ENCODE peak calls at places on chromosomes 7 and 10, in four cellular contexts. One of them, this sample, is unnamed.

GRCh38 chr7:85773116-85773783 is 586.4 kb upstream of the SEMA3D start:
- DNase-seq in SJSA1: no peak
- DNase-seq in pancreas: no peak
- DNase-seq in fibroblast of lung: peak; percentile 74
- DNase-seq in this sample: peak; percentile 71

GRCh38 chr7:105578496-105578895 is 2.8 kb downstream of the EFCAB10 start:
- DNase-seq in SJSA1: no peak
- DNase-seq in pancreas: no peak
- DNase-seq in fibroblast of lung: no peak
- DNase-seq in this sample: no peak

GRCh38 chr10:128398103-128398502 is 271.9 kb upstream of the MKI67 start:
- DNase-seq in pancreas: no peak
- DNase-seq in SJSA1: no peak
- DNase-seq in fibroblast of lung: no peak
- DNase-seq in this sample: no peak

GRCh38 chr10:95785942-95786669 is 30.1 kb downstream of the ENTPD1 start:
- DNase-seq in SJSA1: no peak
- DNase-seq in pancreas: no peak
- DNase-seq in fibroblast of lung: no peak
- DNase-seq in this sample: no peak

GRCh38 chr7:31065840-31066239 is 13.7 kb downstream of the ADCYAP1R1 start:
- DNase-seq in SJSA1: no peak
- DNase-seq in pancreas: no peak
- DNase-seq in fibroblast of lung: no peak
- DNase-seq in this sample: no peak

GRCh38 chr7:141158562-141158961 is 84.7 kb downstream of the TMEM178B start:
- DNase-seq in SJSA1: peak; percentile 78
- DNase-seq in pancreas: peak; percentile 16
- DNase-seq in fibroblast of lung: peak; percentile 100
- DNase-seq in this sample: peak; percentile 99

GRCh38 chr7:151008511-151009323 is 15.6 kb downstream of the ATG9B start:
- DNase-seq in fibroblast of lung: peak; percentile 39
- DNase-seq in SJSA1: peak; percentile 30
- DNase-seq in pancreas: peak; percentile 75
- DNase-seq in this sample: no peak

GRCh38 chr7:100162874-100163533 is 4.5 kb upstream of the TRAPPC14 start:
- DNase-seq in SJSA1: no peak
- DNase-seq in pancreas: no peak
- DNase-seq in fibroblast of lung: no peak
- DNase-seq in this sample: no peak

GRCh38 chr7:3107889-3108570 is 64.4 kb upstream of the CARD11 start:
- DNase-seq in SJSA1: no peak
- DNase-seq in pancreas: no peak
- DNase-seq in fibroblast of lung: peak; percentile 10
- DNase-seq in this sample: no peak

GRCh38 chr7:26853788-26854393 is 10.5 kb downstream of the SKAP2 start:
- DNase-seq in fibroblast of lung: peak; percentile 51
- DNase-seq in pancreas: no peak
- DNase-seq in SJSA1: peak; percentile 25
- DNase-seq in this sample: peak; percentile 80

GRCh38 chr7:116955801-116956514 is 2.7 kb downstream of the ST7 start:
- DNase-seq in pancreas: peak; percentile 12
- DNase-seq in SJSA1: no peak
- DNase-seq in fibroblast of lung: peak; percentile 53
- DNase-seq in this sample: peak; percentile 20

GRCh38 chr7:16918288-16918895 is 36.6 kb upstream of the AGR3 start:
- DNase-seq in SJSA1: peak; percentile 59
- DNase-seq in pancreas: no peak
- DNase-seq in fibroblast of lung: peak; percentile 30
- DNase-seq in this sample: peak; percentile 74

GRCh38 chr7:72403677-72404076 is 8.5 kb downstream of the CALN1 start:
- DNase-seq in fibroblast of lung: no peak
- DNase-seq in pancreas: no peak
- DNase-seq in SJSA1: no peak
- DNase-seq in this sample: no peak

GRCh38 chr10:66746711-66747110 is 179.1 kb upstream of the LRRTM3 start:
- DNase-seq in fibroblast of lung: peak; percentile 61
- DNase-seq in pancreas: no peak
- DNase-seq in SJSA1: no peak
- DNase-seq in this sample: no peak

GRCh38 chr7:146960747-146961416 is 844.3 kb downstream of the CNTNAP2 start:
- DNase-seq in pancreas: no peak
- DNase-seq in SJSA1: no peak
- DNase-seq in fibroblast of lung: peak; percentile 6
- DNase-seq in this sample: no peak

GRCh38 chr7:387132-388022 is 97.4 kb downstream of the FOXL3 start:
- DNase-seq in fibroblast of lung: no peak
- DNase-seq in SJSA1: no peak
- DNase-seq in pancreas: no peak
- DNase-seq in this sample: no peak

GRCh38 chr10:103192089-103192450 is 1.0 kb downstream of the NT5C2 start:
- DNase-seq in pancreas: no peak
- DNase-seq in SJSA1: no peak
- DNase-seq in fibroblast of lung: no peak
- DNase-seq in this sample: no peak

GRCh38 chr7:79051915-79052314 is 401.6 kb downstream of the MAGI2 start:
- DNase-seq in SJSA1: no peak
- DNase-seq in fibroblast of lung: no peak
- DNase-seq in pancreas: no peak
- DNase-seq in this sample: no peak

GRCh38 chr10:58651040-58651439 is 138.4 kb downstream of the BICC1 start:
- DNase-seq in pancreas: no peak
- DNase-seq in fibroblast of lung: peak; percentile 89
- DNase-seq in SJSA1: peak; percentile 74
- DNase-seq in this sample: peak; percentile 88

GRCh38 chr10:110423650-110424049 is 74.1 kb upstream of the DUSP5 start:
- DNase-seq in fibroblast of lung: no peak
- DNase-seq in SJSA1: no peak
- DNase-seq in pancreas: no peak
- DNase-seq in this sample: no peak

GRCh38 chr10:131847241-131847783 is 53.5 kb upstream of the PPP2R2D start:
- DNase-seq in SJSA1: no peak
- DNase-seq in fibroblast of lung: no peak
- DNase-seq in pancreas: no peak
- DNase-seq in this sample: no peak

GRCh38 chr7:120170849-120171248 is 102.1 kb upstream of the KCND2 start:
- DNase-seq in fibroblast of lung: peak; percentile 35
- DNase-seq in pancreas: no peak
- DNase-seq in SJSA1: no peak
- DNase-seq in this sample: no peak

GRCh38 chr10:21493841-21494220 is 31.7 kb downstream of the SKIDA1 start:
- DNase-seq in fibroblast of lung: no peak
- DNase-seq in SJSA1: no peak
- DNase-seq in pancreas: no peak
- DNase-seq in this sample: no peak

GRCh38 chr10:5598085-5598690 is 68.2 kb downstream of the ASB13 start:
- DNase-seq in SJSA1: no peak
- DNase-seq in fibroblast of lung: no peak
- DNase-seq in pancreas: no peak
- DNase-seq in this sample: no peak
- H3K4me3 ChIP-seq in SJSA1: no peak overlapping the region
- H3K4me3 ChIP-seq in fibroblast of lung: no peak overlapping the region
- H3K4me3 ChIP-seq in pancreas: no peak overlapping the region
- H3K4me3 ChIP-seq in this sample: no peak overlapping the region

GRCh38 chr7:56048245-56048644 is 3.0 kb downstream of the PSPH start:
- DNase-seq in pancreas: no peak
- DNase-seq in fibroblast of lung: peak; percentile 35
- DNase-seq in SJSA1: no peak
- DNase-seq in this sample: no peak

GRCh38 chr7:56053379-56053778 is 1.8 kb downstream of the CCT6A start:
- DNase-seq in fibroblast of lung: no peak
- DNase-seq in pancreas: no peak
- DNase-seq in SJSA1: no peak
- DNase-seq in this sample: no peak

GRCh38 chr7:56051053-56051338 is 248 bp downstream of the PSPH start:
- DNase-seq in pancreas: no peak
- DNase-seq in SJSA1: no peak
- DNase-seq in fibroblast of lung: no peak
- DNase-seq in this sample: no peak

GRCh38 chr7:56051339-56052191 is at the start of the genes CCT6A and PSPH:
- DNase-seq in fibroblast of lung: peak; percentile 99
- DNase-seq in SJSA1: peak; percentile 96
- DNase-seq in pancreas: peak; percentile 97
- DNase-seq in this sample: peak; percentile 99

DNA sequence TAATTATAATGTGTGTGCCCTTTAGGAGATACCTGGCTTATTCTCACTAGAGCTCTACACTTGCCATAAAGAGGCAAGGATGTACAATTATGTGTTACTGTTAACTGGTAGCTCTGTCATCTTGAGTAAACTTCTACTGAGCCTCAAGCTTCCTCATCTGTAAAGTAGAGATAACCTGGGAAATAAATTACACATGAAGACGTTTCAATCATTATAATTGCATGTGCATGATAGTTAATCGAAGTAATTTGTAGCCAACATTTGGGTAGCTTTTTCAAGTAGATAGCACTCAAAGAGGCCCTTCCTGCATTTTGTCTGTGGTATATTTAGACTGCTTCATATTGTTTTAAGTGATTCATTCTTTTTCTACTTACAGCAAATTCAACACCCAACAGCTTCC is 2.4 kb downstream of the CCT6A start:
- DNase-seq in pancreas: no peak
- DNase-seq in fibroblast of lung: no peak
- DNase-seq in SJSA1: no peak
- DNase-seq in this sample: no peak
- H3K4me3 ChIP-seq in pancreas: no peak overlapping the region
- H3K4me3 ChIP-seq in fibroblast of lung: no peak overlapping the region
- H3K4me3 ChIP-seq in SJSA1: no peak overlapping the region
- H3K4me3 ChIP-seq in this sample: no peak overlapping the region

GRCh38 chr10:75234017-75234682 is 1.6 kb downstream of the COMTD1 start:
- DNase-seq in fibroblast of lung: peak; percentile 84
- DNase-seq in pancreas: peak; percentile 98
- DNase-seq in SJSA1: peak; percentile 32
- DNase-seq in this sample: peak; percentile 90

GRCh38 chr10:75231672-75232581 is 3.8 kb downstream of the COMTD1 start:
- DNase-seq in SJSA1: no peak
- DNase-seq in fibroblast of lung: no peak
- DNase-seq in pancreas: no peak
- DNase-seq in this sample: no peak

GRCh38 chr10:75235375-75236177 is at the start of gene COMTD1:
- DNase-seq in pancreas: peak; percentile 98
- DNase-seq in fibroblast of lung: peak; percentile 76
- DNase-seq in SJSA1: peak; percentile 88
- DNase-seq in this sample: peak; percentile 89

GRCh38 chr10:75234683-75235374 is 928 bp downstream of the COMTD1 start:
- DNase-seq in SJSA1: no peak
- DNase-seq in pancreas: no peak
- DNase-seq in fibroblast of lung: no peak
- DNase-seq in this sample: no peak

DNA sequence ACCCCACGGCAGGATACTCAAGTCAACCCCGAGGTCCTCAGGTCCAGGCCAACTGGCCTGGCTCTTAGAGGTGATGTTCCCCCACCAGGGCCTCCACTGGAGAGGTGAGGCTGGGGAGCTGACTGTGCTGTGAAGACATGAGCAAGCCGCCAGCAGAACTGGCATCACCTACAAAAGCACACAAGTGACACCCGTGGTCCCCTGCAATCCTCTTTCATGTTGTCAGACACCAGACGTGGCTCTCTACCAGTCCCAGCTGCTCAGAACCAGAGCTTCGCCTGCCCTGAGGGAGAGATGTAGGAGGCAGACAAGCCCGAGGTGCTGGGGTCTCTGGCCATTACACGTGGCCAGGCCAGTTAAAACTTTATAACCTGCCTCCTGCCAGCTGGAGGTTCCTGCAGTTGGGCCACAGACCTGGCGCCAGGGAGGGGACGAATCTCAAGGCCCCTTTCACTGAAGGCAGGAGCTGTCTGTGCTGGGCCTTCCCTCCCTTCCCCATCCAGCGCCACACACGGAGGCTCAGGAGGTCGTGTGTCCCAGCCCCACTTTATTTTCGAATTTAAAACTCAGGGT is 2.2 kb downstream of the COMTD1 start:
- DNase-seq in pancreas: no peak
- DNase-seq in fibroblast of lung: no peak
- DNase-seq in SJSA1: peak; percentile 14
- DNase-seq in this sample: no peak
- H3K4me3 ChIP-seq in pancreas: no peak overlapping the region
- H3K4me3 ChIP-seq in fibroblast of lung: no peak overlapping the region
- H3K4me3 ChIP-seq in SJSA1: no peak overlapping the region
- H3K4me3 ChIP-seq in this sample: no peak overlapping the region

GRCh38 chr10:123274513-123275182 is 120.4 kb downstream of the BUB3 start:
- DNase-seq in SJSA1: no peak
- DNase-seq in pancreas: no peak
- DNase-seq in fibroblast of lung: no peak
- DNase-seq in this sample: no peak
- H3K4me3 ChIP-seq in SJSA1: no peak overlapping the region
- H3K4me3 ChIP-seq in pancreas: no peak overlapping the region
- H3K4me3 ChIP-seq in fibroblast of lung: no peak overlapping the region
- H3K4me3 ChIP-seq in this sample: no peak overlapping the region

GRCh38 chr10:35228058-35228457 is 101.4 kb downstream of the CREM start:
- DNase-seq in SJSA1: no peak
- DNase-seq in fibroblast of lung: no peak
- DNase-seq in pancreas: no peak
- DNase-seq in this sample: no peak
- H3K4me3 ChIP-seq in SJSA1: no peak overlapping the region
- H3K4me3 ChIP-seq in fibroblast of lung: no peak overlapping the region
- H3K4me3 ChIP-seq in pancreas: no peak overlapping the region
- H3K4me3 ChIP-seq in this sample: no peak overlapping the region